ENCODE peak calls at places on chromosome X, in five cellular contexts. One of them, this sample, is unnamed.

GRCh38 chrX:16089086-16089485 is 34.3 kb upstream of the GRPR start:
- DNase-seq in HuH-7.5: no peak
- DNase-seq in sciatic nerve: no peak
- DNase-seq in non-pigmented ciliary epithelial cell: no peak
- DNase-seq in amygdala: no peak
- DNase-seq in this sample: no peak

GRCh38 chrX:115031989-115032388 is 14.6 kb upstream of the IL13RA2 start:
- DNase-seq in non-pigmented ciliary epithelial cell: no peak
- DNase-seq in HuH-7.5: no peak
- DNase-seq in amygdala: no peak
- DNase-seq in sciatic nerve: no peak
- DNase-seq in this sample: no peak

GRCh38 chrX:66046612-66047235 is 6.8 kb upstream of the VSIG4 start:
- DNase-seq in sciatic nerve: no peak
- DNase-seq in non-pigmented ciliary epithelial cell: no peak
- DNase-seq in HuH-7.5: no peak
- DNase-seq in amygdala: no peak
- DNase-seq in this sample: no peak

GRCh38 chrX:73768886-73769285 is 205.9 kb downstream of the CHIC1 start:
- DNase-seq in non-pigmented ciliary epithelial cell: no peak
- DNase-seq in sciatic nerve: no peak
- DNase-seq in amygdala: no peak
- DNase-seq in HuH-7.5: no peak
- DNase-seq in this sample: no peak

GRCh38 chrX:12978205-12979010 is 3.5 kb downstream of the TMSB4X start:
- DNase-seq in sciatic nerve: peak
- DNase-seq in HuH-7.5: no peak
- DNase-seq in amygdala: peak
- DNase-seq in non-pigmented ciliary epithelial cell: peak
- DNase-seq in this sample: peak

GRCh38 chrX:33324099-33324498 is 112.8 kb upstream of the DMD start:
- DNase-seq in amygdala: no peak
- DNase-seq in sciatic nerve: no peak
- DNase-seq in HuH-7.5: no peak
- DNase-seq in non-pigmented ciliary epithelial cell: no peak
- DNase-seq in this sample: no peak

GRCh38 chrX:22748093-22748999 is 251.4 kb upstream of the DDX53 start:
- DNase-seq in non-pigmented ciliary epithelial cell: no peak
- DNase-seq in amygdala: no peak
- DNase-seq in sciatic nerve: peak
- DNase-seq in HuH-7.5: peak
- DNase-seq in this sample: peak

GRCh38 chrX:100449696-100450606 is 39.9 kb upstream of the PCDH19 start:
- DNase-seq in HuH-7.5: no peak
- DNase-seq in amygdala: no peak
- DNase-seq in sciatic nerve: no peak
- DNase-seq in non-pigmented ciliary epithelial cell: no peak
- DNase-seq in this sample: no peak

GRCh38 chrX:153868576-153869472 is 17.1 kb downstream of the L1CAM start:
- DNase-seq in non-pigmented ciliary epithelial cell: no peak
- DNase-seq in sciatic nerve: no peak
- DNase-seq in amygdala: no peak
- DNase-seq in HuH-7.5: no peak
- DNase-seq in this sample: no peak

GRCh38 chrX:56729152-56729557 is at the start of gene NBDY:
- DNase-seq in non-pigmented ciliary epithelial cell: no peak
- DNase-seq in amygdala: peak
- DNase-seq in HuH-7.5: no peak
- DNase-seq in sciatic nerve: no peak
- DNase-seq in this sample: no peak

GRCh38 chrX:390459-390858 is 3.8 kb upstream of the PPP2R3B start:
- DNase-seq in HuH-7.5: no peak
- DNase-seq in sciatic nerve: no peak
- DNase-seq in amygdala: no peak
- DNase-seq in non-pigmented ciliary epithelial cell: no peak
- DNase-seq in this sample: no peak

GRCh38 chrX:72304877-72305276 is 837 bp downstream of the CITED1 start:
- DNase-seq in HuH-7.5: no peak
- DNase-seq in sciatic nerve: no peak
- DNase-seq in amygdala: no peak
- DNase-seq in non-pigmented ciliary epithelial cell: no peak
- DNase-seq in this sample: no peak

GRCh38 chrX:49054073-49054762 is 4.6 kb upstream of the CCDC120 start:
- DNase-seq in non-pigmented ciliary epithelial cell: no peak
- DNase-seq in HuH-7.5: no peak
- DNase-seq in amygdala: no peak
- DNase-seq in sciatic nerve: no peak
- DNase-seq in this sample: no peak

GRCh38 chrX:100599456-100599855 is 14.7 kb downstream of the TNMD start:
- DNase-seq in non-pigmented ciliary epithelial cell: no peak
- DNase-seq in amygdala: no peak
- DNase-seq in HuH-7.5: no peak
- DNase-seq in sciatic nerve: no peak
- DNase-seq in this sample: no peak

GRCh38 chrX:96311366-96311765 is 373.3 kb upstream of the DIAPH2 start:
- DNase-seq in non-pigmented ciliary epithelial cell: no peak
- DNase-seq in sciatic nerve: no peak
- DNase-seq in HuH-7.5: no peak
- DNase-seq in amygdala: no peak
- DNase-seq in this sample: no peak

GRCh38 chrX:1531106-1531890 is 5.7 kb downstream of the P2RY8 start:
- DNase-seq in non-pigmented ciliary epithelial cell: no peak
- DNase-seq in sciatic nerve: no peak
- DNase-seq in HuH-7.5: no peak
- DNase-seq in amygdala: no peak
- DNase-seq in this sample: no peak

GRCh38 chrX:103565197-103565596 is 20.1 kb upstream of the TCEAL4 start:
- DNase-seq in sciatic nerve: no peak
- DNase-seq in non-pigmented ciliary epithelial cell: no peak
- DNase-seq in amygdala: no peak
- DNase-seq in HuH-7.5: no peak
- DNase-seq in this sample: no peak

GRCh38 chrX:119648421-119648775 is 42.2 kb upstream of the NKRF start:
- DNase-seq in non-pigmented ciliary epithelial cell: no peak
- DNase-seq in sciatic nerve: no peak
- DNase-seq in HuH-7.5: no peak
- DNase-seq in amygdala: no peak
- DNase-seq in this sample: no peak

GRCh38 chrX:154373340-154374306 is 811 bp downstream of the FLNA start:
- DNase-seq in amygdala: peak
- DNase-seq in HuH-7.5: no peak
- DNase-seq in sciatic nerve: peak
- DNase-seq in non-pigmented ciliary epithelial cell: no peak
- DNase-seq in this sample: no peak

GRCh38 chrX:141221611-141222010 is 20.7 kb downstream of the SPANXC start:
- DNase-seq in non-pigmented ciliary epithelial cell: no peak
- DNase-seq in sciatic nerve: no peak
- DNase-seq in amygdala: no peak
- DNase-seq in HuH-7.5: no peak
- DNase-seq in this sample: no peak

GRCh38 chrX:74450803-74451449 is 29.6 kb downstream of the SLC16A2 start:
- DNase-seq in amygdala: no peak
- DNase-seq in sciatic nerve: no peak
- DNase-seq in non-pigmented ciliary epithelial cell: peak
- DNase-seq in HuH-7.5: no peak
- DNase-seq in this sample: peak

GRCh38 chrX:128051526-128051925 is 677 bp downstream of the ACTRT1 start:
- DNase-seq in sciatic nerve: no peak
- DNase-seq in amygdala: no peak
- DNase-seq in non-pigmented ciliary epithelial cell: no peak
- DNase-seq in HuH-7.5: no peak
- DNase-seq in this sample: no peak

GRCh38 chrX:41086627-41086932 is 1.3 kb downstream of the USP9X start:
- DNase-seq in HuH-7.5: no peak
- DNase-seq in sciatic nerve: no peak
- DNase-seq in non-pigmented ciliary epithelial cell: no peak
- DNase-seq in amygdala: no peak
- DNase-seq in this sample: no peak

GRCh38 chrX:24148535-24149345 is 789 bp upstream of the ZFX start:
- DNase-seq in HuH-7.5: no peak
- DNase-seq in sciatic nerve: no peak
- DNase-seq in amygdala: peak
- DNase-seq in non-pigmented ciliary epithelial cell: no peak
- DNase-seq in this sample: no peak

GRCh38 chrX:8743126-8743732 is 11.3 kb upstream of the ANOS1 start:
- DNase-seq in sciatic nerve: peak
- DNase-seq in non-pigmented ciliary epithelial cell: no peak
- DNase-seq in HuH-7.5: no peak
- DNase-seq in amygdala: no peak
- DNase-seq in this sample: no peak

GRCh38 chrX:34467437-34467836 is 189.6 kb downstream of the TMEM47 start:
- DNase-seq in amygdala: no peak
- DNase-seq in non-pigmented ciliary epithelial cell: no peak
- DNase-seq in sciatic nerve: no peak
- DNase-seq in HuH-7.5: no peak
- DNase-seq in this sample: no peak

GRCh38 chrX:20374866-20375530 is 108.3 kb upstream of the RPS6KA3 start:
- DNase-seq in HuH-7.5: peak
- DNase-seq in sciatic nerve: no peak
- DNase-seq in amygdala: no peak
- DNase-seq in non-pigmented ciliary epithelial cell: no peak
- DNase-seq in this sample: no peak

GRCh38 chrX:118240359-118240758 is 105.5 kb upstream of the WDR44 start:
- DNase-seq in non-pigmented ciliary epithelial cell: no peak
- DNase-seq in sciatic nerve: no peak
- DNase-seq in amygdala: no peak
- DNase-seq in HuH-7.5: no peak
- DNase-seq in this sample: no peak

GRCh38 chrX:41718481-41719245 is 5.3 kb upstream of the GPR82 start:
- DNase-seq in amygdala: no peak
- DNase-seq in HuH-7.5: no peak
- DNase-seq in sciatic nerve: no peak
- DNase-seq in non-pigmented ciliary epithelial cell: no peak
- DNase-seq in this sample: no peak

GRCh38 chrX:103415528-103415927 is 39.2 kb downstream of the BEX3 start:
- DNase-seq in sciatic nerve: no peak
- DNase-seq in non-pigmented ciliary epithelial cell: no peak
- DNase-seq in HuH-7.5: no peak
- DNase-seq in amygdala: no peak
- DNase-seq in this sample: no peak

GRCh38 chrX:13120017-13120416 is 75.6 kb upstream of the FAM9C start:
- DNase-seq in HuH-7.5: no peak
- DNase-seq in sciatic nerve: no peak
- DNase-seq in amygdala: no peak
- DNase-seq in non-pigmented ciliary epithelial cell: no peak
- DNase-seq in this sample: no peak

GRCh38 chrX:14209034-14209433 is 179.3 kb upstream of the GEMIN8 start:
- DNase-seq in HuH-7.5: no peak
- DNase-seq in sciatic nerve: no peak
- DNase-seq in non-pigmented ciliary epithelial cell: no peak
- DNase-seq in amygdala: no peak
- DNase-seq in this sample: no peak

GRCh38 chrX:47239199-47239598 is 6.4 kb downstream of the USP11 start:
- DNase-seq in HuH-7.5: no peak
- DNase-seq in amygdala: no peak
- DNase-seq in non-pigmented ciliary epithelial cell: no peak
- DNase-seq in sciatic nerve: no peak
- DNase-seq in this sample: no peak